ENCODE peak calls at places on chromosomes 6 and 20, in seven cellular contexts. D is activated CD8-positive, alpha-beta T cell treated with anti-CD3 and anti-CD28 coated beads for 36 hours; E is Calu3; Y is dorsolateral prefrontal cortex; G is PC-3; U is psoas muscle; W is BJ. Q is an unnamed sample.

GRCh38 chr6:85111481-85112001 is 338.3 kb upstream of the NT5E start:
- DNase-seq in D (no peak), U (no peak), W (no peak), Y (no peak), G (no peak), E (no peak), Q (no peak)

GRCh38 chr6:106256201-106256968 is 69.2 kb downstream of the ATG5 start:
- DNase-seq in E (no peak), Y (no peak), D (no peak), U (no peak), G (peak), W (no peak), Q (no peak)

GRCh38 chr6:137498488-137499219 is 4.5 kb upstream of the OLIG3 start:
- DNase-seq in Y (no peak), W (no peak), G (no peak), U (no peak), E (no peak), D (no peak), Q (no peak)

GRCh38 chr20:54118220-54119001 is 48.0 kb upstream of the BCAS1 start:
- DNase-seq in W (no peak), D (no peak), G (no peak), U (no peak), E (no peak), Y (no peak), Q (no peak)

GRCh38 chr6:131727868-131728267 is 17.1 kb upstream of the CTAGE9 start:
- DNase-seq in Y (no peak), G (no peak), E (no peak), W (no peak), U (no peak), D (no peak), Q (no peak)

GRCh38 chr6:18567380-18567779 is 180.2 kb downstream of the RNF144B start:
- DNase-seq in D (no peak), G (no peak), W (no peak), Y (no peak), E (no peak), U (no peak), Q (no peak)

GRCh38 chr6:151327079-151327478 is 64.3 kb downstream of the ZBTB2 start:
- DNase-seq in Y (no peak), D (no peak), E (no peak), W (no peak), U (no peak), G (no peak), Q (no peak)

GRCh38 chr20:46361386-46361785 is 45.0 kb downstream of the ELMO2 start:
- DNase-seq in Y (no peak), G (no peak), U (no peak), D (peak), E (no peak), W (no peak), Q (peak)

GRCh38 chr6:15108383-15108715 is 137.5 kb upstream of the JARID2 start:
- DNase-seq in Y (no peak), D (no peak), U (no peak), G (no peak), E (no peak), W (no peak), Q (no peak)

GRCh38 chr6:11218077-11218392 is 14.4 kb downstream of the NEDD9 start:
- DNase-seq in W (no peak), D (no peak), E (no peak), G (no peak), Y (no peak), U (no peak), Q (no peak)

GRCh38 chr20:59515013-59515905 is 89.1 kb upstream of the PHACTR3 start:
- DNase-seq in W (no peak), Y (peak), G (peak), D (no peak), E (peak), U (peak), Q (no peak)

GRCh38 chr6:51350308-51350904 is 531.7 kb downstream of the TFAP2B start:
- DNase-seq in E (no peak), U (no peak), W (no peak), D (no peak), G (peak), Y (no peak), Q (peak)

GRCh38 chr6:3433005-3433404 is 23.8 kb downstream of the SLC22A23 start:
- DNase-seq in W (no peak), D (no peak), E (no peak), U (no peak), Y (no peak), G (no peak), Q (no peak)

GRCh38 chr6:108031968-108032367 is 42.6 kb downstream of the OSTM1 start:
- DNase-seq in U (peak), Y (no peak), W (no peak), E (no peak), G (no peak), D (no peak), Q (no peak)

GRCh38 chr6:91606148-91606901 is 1019.5 kb upstream of the MAP3K7 start:
- DNase-seq in U (no peak), W (no peak), G (no peak), D (no peak), Y (no peak), E (no peak), Q (no peak)

GRCh38 chr20:52312131-52312729 is 120.7 kb upstream of the ZFP64 start:
- DNase-seq in E (peak), G (peak), D (peak), W (no peak), U (no peak), Y (no peak), Q (peak)

GRCh38 chr6:14144678-14145113 is 27.1 kb downstream of the CD83 start:
- DNase-seq in Y (peak), E (peak), G (peak), U (peak), D (peak), W (no peak), Q (peak)

GRCh38 chr20:6566821-6567220 is 200.7 kb upstream of the BMP2 start:
- DNase-seq in D (no peak), E (no peak), Y (no peak), G (peak), U (no peak), W (peak), Q (no peak)

GRCh38 chr20:8667306-8667705 is 401.6 kb upstream of the PLCB4 start:
- DNase-seq in D (no peak), E (no peak), U (peak), G (no peak), W (no peak), Y (no peak), Q (no peak)

GRCh38 chr20:8535403-8536003 is 403.4 kb downstream of the PLCB1 start:
- DNase-seq in Y (no peak), U (no peak), E (peak), G (peak), D (peak), W (no peak), Q (peak)

GRCh38 chr20:35006531-35006971 is 50.9 kb downstream of the MYH7B start:
- DNase-seq in E (no peak), U (peak), Y (peak), G (no peak), D (no peak), W (no peak), Q (no peak)

GRCh38 chr6:167553716-167554115 is 228.8 kb downstream of the TTLL2 start:
- DNase-seq in Y (no peak), G (no peak), U (no peak), W (no peak), E (no peak), D (no peak), Q (no peak)

GRCh38 chr6:4543596-4543995 is 232.6 kb upstream of the CDYL start:
- DNase-seq in W (no peak), E (no peak), D (no peak), U (no peak), G (no peak), Y (no peak), Q (no peak)

GRCh38 chr20:57043091-57043490 is 223.3 kb downstream of the BMP7 start:
- DNase-seq in E (no peak), W (no peak), Y (no peak), D (no peak), U (no peak), G (no peak), Q (no peak)

GRCh38 chr6:17656092-17656491 is 50.6 kb downstream of the NUP153 start:
- DNase-seq in Y (no peak), W (no peak), U (no peak), D (no peak), G (no peak), E (no peak), Q (no peak)

GRCh38 chr6:34891296-34891695 is 2.2 kb downstream of the ANKS1A start:
- DNase-seq in Y (no peak), W (no peak), D (no peak), E (no peak), U (no peak), G (peak), Q (no peak)

GRCh38 chr6:11497881-11498280 is 39.7 kb upstream of the TMEM170B start:
- DNase-seq in W (no peak), E (no peak), G (no peak), Y (no peak), U (no peak), D (no peak), Q (no peak)

GRCh38 chr6:119540417-119540816 is 190.9 kb upstream of the MAN1A1 start:
- DNase-seq in D (no peak), E (no peak), Y (no peak), W (no peak), G (no peak), U (no peak), Q (no peak)

GRCh38 chr6:97113170-97113569 is 169.8 kb downstream of the MMS22L start:
- DNase-seq in W (no peak), E (no peak), U (no peak), G (no peak), Y (no peak), D (peak), Q (no peak)

GRCh38 chr6:1871936-1872335 is 262.2 kb downstream of the FOXC1 start:
- DNase-seq in E (no peak), U (no peak), W (no peak), D (no peak), G (no peak), Y (peak), Q (no peak)

GRCh38 chr20:21430031-21430430 is 32.7 kb upstream of the NKX2-4 start:
- DNase-seq in U (no peak), Y (no peak), G (no peak), E (no peak), W (no peak), D (no peak), Q (no peak)

GRCh38 chr6:146602526-146602925 is 3.8 kb downstream of the ADGB start:
- DNase-seq in G (no peak), U (no peak), D (no peak), E (no peak), W (no peak), Y (no peak), Q (no peak)

DNA sequence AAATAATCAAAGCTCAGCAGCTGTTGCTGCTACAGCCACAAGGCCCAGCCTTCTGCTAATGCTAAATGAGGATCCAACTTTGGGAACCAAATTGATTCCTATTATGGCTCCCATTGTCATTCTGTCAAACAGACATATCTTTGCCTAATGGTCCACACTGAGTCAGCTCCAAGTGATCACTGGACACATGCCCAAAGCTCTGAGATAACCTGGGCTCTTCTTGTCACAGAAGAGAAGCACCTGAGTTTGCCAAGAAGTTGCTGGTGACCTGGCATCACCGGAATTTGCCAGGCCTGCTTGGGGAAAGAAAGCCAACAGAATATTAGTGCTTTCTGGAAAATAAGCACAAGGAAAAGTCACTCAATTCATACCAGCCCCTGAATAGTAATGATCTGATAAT is 5.8 kb downstream of the TNFRSF21 start:
- DNase-seq in D (no peak), U (no peak), Y (no peak), E (no peak), G (no peak), W (no peak), Q (no peak)
- TF ChIP-seq CTCF in D (no peak), U (no peak), Y (no peak), E (no peak), G (no peak), W (no peak), Q (no peak)

GRCh38 chr6:7725412-7725811 is 487 bp upstream of the BMP6 start:
- DNase-seq in Y (no peak), E (no peak), W (no peak), D (no peak), U (no peak), G (no peak), Q (no peak)

GRCh38 chr6:7723554-7723953 is 2.3 kb upstream of the BMP6 start:
- DNase-seq in G (no peak), U (no peak), E (no peak), W (no peak), D (no peak), Y (no peak), Q (no peak)

GRCh38 chr6:7720346-7720745 is 5.6 kb upstream of the BMP6 start:
- DNase-seq in E (no peak), D (no peak), Y (no peak), U (no peak), G (no peak), W (no peak), Q (no peak)

GRCh38 chr6:7721654-7722053 is 4.2 kb upstream of the BMP6 start:
- DNase-seq in E (no peak), D (no peak), Y (no peak), G (peak), W (no peak), U (no peak), Q (peak)

GRCh38 chr6:7723041-7723447 is 2.9 kb upstream of the BMP6 start:
- DNase-seq in U (peak), E (peak), Y (peak), G (peak), D (peak), W (peak), Q (peak)
- TF ChIP-seq CTCF in U (peak), E (peak), Y (peak), G (peak), D (peak), W (peak), Q (peak)

GRCh38 chr6:68968301-68968649 is 333.2 kb downstream of the ADGRB3 start:
- DNase-seq in Y (no peak), W (no peak), E (no peak), U (no peak), D (no peak), G (no peak), Q (no peak)
- TF ChIP-seq CTCF in Y (no peak), W (no peak), E (no peak), U (no peak), D (peak), G (no peak), Q (no peak)

GRCh38 chr6:163867518-163868292 is 453.2 kb downstream of the QKI start:
- DNase-seq in U (no peak), D (no peak), W (no peak), G (no peak), Y (no peak), E (no peak), Q (no peak)
- TF ChIP-seq CTCF in U (no peak), D (no peak), W (no peak), G (no peak), Y (no peak), E (no peak), Q (no peak)

GRCh38 chr20:16352321-16352720 is 220.9 kb downstream of the KIF16B start:
- DNase-seq in D (no peak), U (no peak), G (no peak), Y (no peak), W (no peak), E (no peak), Q (no peak)
- TF ChIP-seq CTCF in D (no peak), U (no peak), G (peak), Y (no peak), W (no peak), E (no peak), Q (no peak)

GRCh38 chr6:95686272-95686671 is 108.9 kb downstream of the MANEA start:
- DNase-seq in W (no peak), U (no peak), Y (no peak), G (no peak), D (no peak), E (no peak), Q (no peak)
- TF ChIP-seq CTCF in W (no peak), U (no peak), Y (no peak), G (no peak), D (no peak), E (no peak), Q (no peak)

GRCh38 chr6:40585218-40585617 is 1.9 kb downstream of the LRFN2 start:
- DNase-seq in Y (peak), U (no peak), D (no peak), E (no peak), G (no peak), W (no peak), Q (no peak)

GRCh38 chr6:40583694-40584093 is 3.5 kb downstream of the LRFN2 start:
- DNase-seq in D (peak), U (no peak), E (no peak), Y (no peak), W (no peak), G (no peak), Q (no peak)

GRCh38 chr6:40585661-40586269 is 1.4 kb downstream of the LRFN2 start:
- DNase-seq in U (no peak), E (no peak), W (no peak), Y (no peak), D (no peak), G (no peak), Q (no peak)

GRCh38 chr6:40584741-40585140 is 2.4 kb downstream of the LRFN2 start:
- DNase-seq in W (no peak), U (no peak), Y (no peak), G (no peak), E (no peak), D (no peak), Q (no peak)

GRCh38 chr6:40582892-40583291 is 4.3 kb downstream of the LRFN2 start:
- DNase-seq in D (peak), U (no peak), G (no peak), E (no peak), W (no peak), Y (no peak), Q (no peak)
- TF ChIP-seq CTCF in D (peak), U (no peak), G (no peak), E (no peak), W (no peak), Y (no peak), Q (no peak)

GRCh38 chr6:68976260-68976659 is 341.2 kb downstream of the ADGRB3 start:
- DNase-seq in U (no peak), E (no peak), D (no peak), W (no peak), Y (no peak), G (peak), Q (no peak)
- TF ChIP-seq CTCF in U (no peak), E (no peak), D (no peak), W (no peak), Y (no peak), G (peak), Q (peak)

GRCh38 chr20:17966432-17967312 is 1.9 kb downstream of the SNX5 start:
- DNase-seq in D (no peak), E (no peak), U (no peak), W (no peak), Y (no peak), G (peak), Q (peak)
- TF ChIP-seq CTCF in D (peak), E (no peak), U (peak), W (no peak), Y (no peak), G (no peak), Q (peak)

GRCh38 chr6:37700266-37700973 is 2.7 kb upstream of the MDGA1 start:
- DNase-seq in D (no peak), Y (no peak), E (no peak), W (no peak), G (no peak), U (no peak), Q (no peak)

GRCh38 chr6:37704923-37705238 is 7.2 kb upstream of the MDGA1 start:
- DNase-seq in G (no peak), E (no peak), Y (no peak), W (no peak), U (no peak), D (no peak), Q (no peak)

GRCh38 chr6:37704066-37704465 is 6.4 kb upstream of the MDGA1 start:
- DNase-seq in W (no peak), Y (no peak), G (no peak), U (no peak), E (no peak), D (no peak), Q (no peak)

GRCh38 chr6:37699138-37699766 is 1.6 kb upstream of the MDGA1 start:
- DNase-seq in W (no peak), E (peak), Y (no peak), G (no peak), D (no peak), U (no peak), Q (no peak)

DNA sequence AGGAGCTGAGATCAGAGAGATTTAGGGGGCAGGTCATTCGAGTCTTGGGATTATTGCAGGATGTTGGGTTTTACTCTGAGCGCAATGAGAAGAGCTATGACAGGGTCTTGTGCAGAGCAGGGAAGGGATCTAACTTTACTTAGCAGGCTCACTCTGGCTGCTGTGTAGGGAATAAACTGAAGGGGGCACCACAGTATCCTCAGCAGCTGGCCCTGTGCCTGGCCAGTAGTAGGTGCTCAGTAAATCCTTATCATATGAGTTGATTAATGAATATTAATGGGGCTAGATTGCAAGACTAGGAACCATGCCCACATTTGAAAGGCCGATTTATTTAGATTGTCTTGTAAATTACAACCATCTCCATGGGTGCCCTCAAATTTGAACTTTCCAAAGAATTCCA is 4.6 kb upstream of the MDGA1 start:
- DNase-seq in W (no peak), Y (no peak), D (peak), G (no peak), U (no peak), E (no peak), Q (no peak)
- TF ChIP-seq CTCF in W (no peak), Y (no peak), D (no peak), G (no peak), U (no peak), E (no peak), Q (peak)